ENCODE peak calls at places on chromosomes 4 and X, in seven cellular contexts. M, X, Q, B, N, U and W are unnamed samples.

GRCh38 chr4:22635692-22636091 is 57.0 kb upstream of the GBA3 start:
- DNase-seq in M (no peak), X (no peak), Q (no peak), B (no peak), N (no peak), U (no peak), W (no peak)

GRCh38 chr4:37471971-37472370 is 214.2 kb downstream of the RELL1 start:
- DNase-seq in M (no peak), X (no peak), Q (no peak), B (no peak), N (peak; percentile 1), U (no peak), W (no peak)

GRCh38 chr4:86831262-86832090 is 17.7 kb downstream of the SLC10A6 start:
- DNase-seq in M (no peak), X (no peak), Q (no peak), B (no peak), N (peak; percentile 46), U (no peak), W (peak; percentile 86)

GRCh38 chr4:80010316-80010715 is 62.7 kb downstream of the ANTXR2 start:
- DNase-seq in M (no peak), X (no peak), Q (no peak), B (no peak), N (no peak), U (no peak), W (no peak)

GRCh38 chrX:105821471-105822081 is 763 bp upstream of the NRK start:
- DNase-seq in M (no peak), X (no peak), Q (no peak), B (peak; percentile 62), N (no peak), U (no peak), W (peak; percentile 17)

GRCh38 chr4:111209706-111210105 is 586.8 kb upstream of the PITX2 start:
- DNase-seq in M (no peak), X (no peak), Q (no peak), B (no peak), N (no peak), U (no peak), W (no peak)

GRCh38 chr4:98618670-98619069 is 39.7 kb downstream of the TSPAN5 start:
- DNase-seq in M (no peak), X (no peak), Q (no peak), B (no peak), N (no peak), U (no peak), W (no peak)

GRCh38 chr4:133593764-133594163 is 444.7 kb downstream of the PCDH10 start:
- DNase-seq in M (no peak), X (no peak), Q (no peak), B (no peak), N (no peak), U (no peak), W (no peak)

GRCh38 chr4:107913283-107913899 is 18.0 kb upstream of the CYP2U1 start:
- DNase-seq in M (no peak), X (peak; percentile 35), Q (peak; percentile 3), B (no peak), N (peak; percentile 62), U (no peak), W (peak; percentile 76)

GRCh38 chrX:134688839-134689238 is 30.6 kb upstream of the PLAC1 start:
- DNase-seq in M (no peak), X (no peak), Q (no peak), B (no peak), N (peak; percentile 32), U (no peak), W (peak; percentile 18)

GRCh38 chr4:128571747-128572146 is 237.8 kb upstream of the JADE1 start:
- DNase-seq in M (no peak), X (no peak), Q (no peak), B (no peak), N (peak; percentile 94), U (no peak), W (peak; percentile 94)

GRCh38 chr4:85607624-85608023 is 132.7 kb downstream of the ARHGAP24 start:
- DNase-seq in M (no peak), X (no peak), Q (no peak), B (no peak), N (no peak), U (no peak), W (no peak)

GRCh38 chr4:159390648-159391047 is 287.8 kb downstream of the RAPGEF2 start:
- DNase-seq in M (no peak), X (no peak), Q (no peak), B (no peak), N (peak; percentile 57), U (no peak), W (peak; percentile 99)

GRCh38 chr4:88573286-88573994 is 18.8 kb upstream of the HERC3 start:
- DNase-seq in M (no peak), X (no peak), Q (no peak), B (no peak), N (no peak), U (no peak), W (no peak)

GRCh38 chrX:281166-281999 is at the start of gene PLCXD1:
- DNase-seq in M (no peak), X (no peak), Q (no peak), B (peak; percentile 87), N (peak; percentile 96), U (no peak), W (no peak)